ENCODE peak calls at places on chromosomes 1 and 21, in seven cellular contexts. One of them, this sample, is unnamed.

GRCh38 chr1:13707211-13707610 is 7.2 kb downstream of the PRDM2 start:
- DNase-seq in substantia nigra: no peak
- DNase-seq in A549: no peak
- DNase-seq in thoracic aorta: no peak
- DNase-seq in dorsolateral prefrontal cortex: no peak
- DNase-seq in epithelial cell of prostate: no peak
- DNase-seq in sigmoid colon: no peak
- DNase-seq in this sample: no peak

GRCh38 chr1:5997316-5997715 is 5.1 kb upstream of the NPHP4 start:
- DNase-seq in substantia nigra: no peak
- DNase-seq in A549: no peak
- DNase-seq in thoracic aorta: no peak
- DNase-seq in dorsolateral prefrontal cortex: no peak
- DNase-seq in epithelial cell of prostate: no peak
- DNase-seq in sigmoid colon: peak
- DNase-seq in this sample: peak

GRCh38 chr1:78005755-78006154 is 1.0 kb downstream of the DNAJB4 start:
- DNase-seq in substantia nigra: no peak
- DNase-seq in A549: no peak
- DNase-seq in thoracic aorta: no peak
- DNase-seq in dorsolateral prefrontal cortex: no peak
- DNase-seq in epithelial cell of prostate: peak
- DNase-seq in sigmoid colon: no peak
- DNase-seq in this sample: no peak

GRCh38 chr1:150829751-150830150 is 21.7 kb upstream of the CTSK start:
- DNase-seq in substantia nigra: no peak
- DNase-seq in A549: peak
- DNase-seq in thoracic aorta: no peak
- DNase-seq in dorsolateral prefrontal cortex: no peak
- DNase-seq in epithelial cell of prostate: no peak
- DNase-seq in sigmoid colon: no peak
- DNase-seq in this sample: no peak

GRCh38 chr1:86965012-86965826 is 50.8 kb downstream of the HS2ST1 start:
- DNase-seq in substantia nigra: no peak
- DNase-seq in A549: peak
- DNase-seq in thoracic aorta: no peak
- DNase-seq in dorsolateral prefrontal cortex: no peak
- DNase-seq in epithelial cell of prostate: no peak
- DNase-seq in sigmoid colon: no peak
- DNase-seq in this sample: no peak

GRCh38 chr21:17925000-17925610 is 105.9 kb upstream of the C21orf91 start:
- DNase-seq in substantia nigra: no peak
- DNase-seq in A549: peak
- DNase-seq in thoracic aorta: no peak
- DNase-seq in dorsolateral prefrontal cortex: no peak
- DNase-seq in epithelial cell of prostate: no peak
- DNase-seq in sigmoid colon: no peak
- DNase-seq in this sample: no peak

GRCh38 chr1:156959414-156959813 is 39.0 kb downstream of the LRRC71 start:
- DNase-seq in substantia nigra: no peak
- DNase-seq in A549: no peak
- DNase-seq in thoracic aorta: no peak
- DNase-seq in dorsolateral prefrontal cortex: no peak
- DNase-seq in epithelial cell of prostate: no peak
- DNase-seq in sigmoid colon: no peak
- DNase-seq in this sample: no peak

GRCh38 chr1:221347706-221348105 is 394.2 kb downstream of the DUSP10 start:
- DNase-seq in substantia nigra: no peak
- DNase-seq in A549: no peak
- DNase-seq in thoracic aorta: no peak
- DNase-seq in dorsolateral prefrontal cortex: no peak
- DNase-seq in epithelial cell of prostate: no peak
- DNase-seq in sigmoid colon: no peak
- DNase-seq in this sample: no peak

GRCh38 chr1:156527584-156527983 is 27.0 kb upstream of the MEF2D start:
- DNase-seq in substantia nigra: no peak
- DNase-seq in A549: no peak
- DNase-seq in thoracic aorta: no peak
- DNase-seq in dorsolateral prefrontal cortex: no peak
- DNase-seq in epithelial cell of prostate: no peak
- DNase-seq in sigmoid colon: no peak
- DNase-seq in this sample: peak

GRCh38 chr1:98870959-98871903 is 133.4 kb downstream of the PLPPR5 start:
- DNase-seq in substantia nigra: no peak
- DNase-seq in A549: no peak
- DNase-seq in thoracic aorta: no peak
- DNase-seq in dorsolateral prefrontal cortex: no peak
- DNase-seq in epithelial cell of prostate: no peak
- DNase-seq in sigmoid colon: no peak
- DNase-seq in this sample: no peak

GRCh38 chr1:99407018-99407417 is 142.7 kb downstream of the PLPPR4 start:
- DNase-seq in substantia nigra: no peak
- DNase-seq in A549: no peak
- DNase-seq in thoracic aorta: no peak
- DNase-seq in dorsolateral prefrontal cortex: no peak
- DNase-seq in epithelial cell of prostate: no peak
- DNase-seq in sigmoid colon: no peak
- DNase-seq in this sample: no peak

GRCh38 chr1:23444596-23445390 is 20.2 kb upstream of the TCEA3 start:
- DNase-seq in substantia nigra: no peak
- DNase-seq in A549: no peak
- DNase-seq in thoracic aorta: no peak
- DNase-seq in dorsolateral prefrontal cortex: no peak
- DNase-seq in epithelial cell of prostate: no peak
- DNase-seq in sigmoid colon: no peak
- DNase-seq in this sample: no peak

GRCh38 chr1:167690053-167690452 is 31.7 kb upstream of the MPZL1 start:
- DNase-seq in substantia nigra: no peak
- DNase-seq in A549: no peak
- DNase-seq in thoracic aorta: no peak
- DNase-seq in dorsolateral prefrontal cortex: no peak
- DNase-seq in epithelial cell of prostate: no peak
- DNase-seq in sigmoid colon: no peak
- DNase-seq in this sample: no peak

GRCh38 chr1:83845437-83846071 is 153.4 kb downstream of the TTLL7 start:
- DNase-seq in substantia nigra: no peak
- DNase-seq in A549: no peak
- DNase-seq in thoracic aorta: no peak
- DNase-seq in dorsolateral prefrontal cortex: no peak
- DNase-seq in epithelial cell of prostate: no peak
- DNase-seq in sigmoid colon: no peak
- DNase-seq in this sample: no peak

GRCh38 chr21:35521293-35521692 is 472.2 kb upstream of the RUNX1 start:
- DNase-seq in substantia nigra: no peak
- DNase-seq in A549: no peak
- DNase-seq in thoracic aorta: no peak
- DNase-seq in dorsolateral prefrontal cortex: no peak
- DNase-seq in epithelial cell of prostate: no peak
- DNase-seq in sigmoid colon: no peak
- DNase-seq in this sample: no peak

GRCh38 chr1:170765712-170766330 is 101.9 kb downstream of the PRRX1 start:
- DNase-seq in substantia nigra: no peak
- DNase-seq in A549: no peak
- DNase-seq in thoracic aorta: no peak
- DNase-seq in dorsolateral prefrontal cortex: no peak
- DNase-seq in epithelial cell of prostate: no peak
- DNase-seq in sigmoid colon: no peak
- DNase-seq in this sample: no peak

GRCh38 chr21:26846036-26846931 is 1.1 kb upstream of the ADAMTS1 start:
- DNase-seq in substantia nigra: peak
- DNase-seq in A549: no peak
- DNase-seq in thoracic aorta: peak
- DNase-seq in dorsolateral prefrontal cortex: peak
- DNase-seq in epithelial cell of prostate: no peak
- DNase-seq in sigmoid colon: peak
- DNase-seq in this sample: peak

GRCh38 chr1:161171696-161172095 is 5.5 kb downstream of the PPOX start:
- DNase-seq in substantia nigra: no peak
- DNase-seq in A549: no peak
- DNase-seq in thoracic aorta: no peak
- DNase-seq in dorsolateral prefrontal cortex: no peak
- DNase-seq in epithelial cell of prostate: no peak
- DNase-seq in sigmoid colon: no peak
- DNase-seq in this sample: no peak

GRCh38 chr1:213724640-213725536 is 262.9 kb upstream of the PROX1 start:
- DNase-seq in substantia nigra: no peak
- DNase-seq in A549: no peak
- DNase-seq in thoracic aorta: no peak
- DNase-seq in dorsolateral prefrontal cortex: no peak
- DNase-seq in epithelial cell of prostate: no peak
- DNase-seq in sigmoid colon: peak
- DNase-seq in this sample: no peak

GRCh38 chr1:228226141-228226874 is 18.5 kb downstream of the OBSCN start:
- DNase-seq in substantia nigra: no peak
- DNase-seq in A549: no peak
- DNase-seq in thoracic aorta: no peak
- DNase-seq in dorsolateral prefrontal cortex: no peak
- DNase-seq in epithelial cell of prostate: no peak
- DNase-seq in sigmoid colon: no peak
- DNase-seq in this sample: no peak

GRCh38 chr1:115227683-115228082 is 110.4 kb downstream of the NGF start:
- DNase-seq in substantia nigra: no peak
- DNase-seq in A549: no peak
- DNase-seq in thoracic aorta: no peak
- DNase-seq in dorsolateral prefrontal cortex: no peak
- DNase-seq in epithelial cell of prostate: no peak
- DNase-seq in sigmoid colon: no peak
- DNase-seq in this sample: no peak

GRCh38 chr21:46297311-46298082 is 11.4 kb downstream of the YBEY start:
- DNase-seq in substantia nigra: no peak
- DNase-seq in A549: no peak
- DNase-seq in thoracic aorta: no peak
- DNase-seq in dorsolateral prefrontal cortex: no peak
- DNase-seq in epithelial cell of prostate: no peak
- DNase-seq in sigmoid colon: no peak
- DNase-seq in this sample: no peak

GRCh38 chr21:31335957-31336738 is 7.9 kb downstream of the TIAM1 start:
- DNase-seq in substantia nigra: no peak
- DNase-seq in A549: peak
- DNase-seq in thoracic aorta: no peak
- DNase-seq in dorsolateral prefrontal cortex: no peak
- DNase-seq in epithelial cell of prostate: no peak
- DNase-seq in sigmoid colon: peak
- DNase-seq in this sample: no peak

GRCh38 chr1:87869563-87869962 is 540.9 kb downstream of the LMO4 start:
- DNase-seq in substantia nigra: no peak
- DNase-seq in A549: peak
- DNase-seq in thoracic aorta: no peak
- DNase-seq in dorsolateral prefrontal cortex: no peak
- DNase-seq in epithelial cell of prostate: peak
- DNase-seq in sigmoid colon: no peak
- DNase-seq in this sample: no peak

GRCh38 chr1:189619682-189620332 is 857.9 kb downstream of the BRINP3 start:
- DNase-seq in substantia nigra: no peak
- DNase-seq in A549: peak
- DNase-seq in thoracic aorta: no peak
- DNase-seq in dorsolateral prefrontal cortex: no peak
- DNase-seq in epithelial cell of prostate: peak
- DNase-seq in sigmoid colon: no peak
- DNase-seq in this sample: no peak

DNA sequence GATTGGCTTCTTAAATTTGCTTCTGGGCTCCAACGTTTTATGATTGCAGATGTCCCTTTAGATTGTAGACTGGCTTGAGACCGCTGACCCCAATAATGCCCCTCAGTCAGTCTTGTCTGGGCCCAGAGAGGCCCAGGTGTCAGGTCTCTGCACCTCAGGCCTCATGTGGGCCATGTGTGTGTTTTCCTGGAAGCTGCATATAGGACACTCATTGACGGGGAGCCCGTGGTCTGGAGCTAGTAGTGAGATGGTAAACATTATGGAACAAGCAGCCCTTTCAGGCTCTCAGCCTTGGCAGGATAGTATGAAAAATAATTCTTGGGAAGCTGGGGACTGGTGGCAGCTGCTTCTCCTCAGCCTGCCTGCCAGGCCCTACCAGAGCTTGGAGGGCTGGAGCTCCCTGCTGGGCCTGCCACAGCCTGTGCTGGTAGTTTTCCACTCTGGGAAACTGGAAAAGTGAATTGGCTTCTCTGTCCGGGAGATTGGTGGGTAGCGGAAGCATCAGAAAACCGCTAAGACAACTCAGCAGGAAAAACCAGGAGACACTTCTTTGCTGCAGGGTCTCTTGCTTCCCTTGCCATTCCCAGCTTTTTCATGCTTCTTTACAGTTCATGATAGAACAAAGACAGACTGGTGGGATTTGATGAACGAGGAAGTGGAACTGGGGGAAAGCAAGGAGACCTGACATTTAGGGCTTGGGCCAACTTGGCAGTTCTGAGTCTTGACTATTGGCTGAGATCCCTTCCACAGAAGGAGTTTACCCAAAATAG is 57.8 kb upstream of the HSD17B7 start:
- DNase-seq in substantia nigra: no peak
- DNase-seq in A549: no peak
- DNase-seq in thoracic aorta: no peak
- DNase-seq in dorsolateral prefrontal cortex: no peak
- DNase-seq in epithelial cell of prostate: no peak
- DNase-seq in sigmoid colon: peak
- DNase-seq in this sample: no peak
- H3K27ac ChIP-seq in substantia nigra: no peak
- H3K27ac ChIP-seq in A549: no peak
- H3K27ac ChIP-seq in thoracic aorta: peak
- H3K27ac ChIP-seq in dorsolateral prefrontal cortex: no peak
- H3K27ac ChIP-seq in epithelial cell of prostate: no peak
- H3K27ac ChIP-seq in sigmoid colon: peak
- H3K27ac ChIP-seq in this sample: peak

GRCh38 chr21:38489283-38489677 is 9.0 kb downstream of the ERG start:
- DNase-seq in substantia nigra: no peak
- DNase-seq in A549: no peak
- DNase-seq in thoracic aorta: no peak
- DNase-seq in dorsolateral prefrontal cortex: no peak
- DNase-seq in epithelial cell of prostate: no peak
- DNase-seq in sigmoid colon: no peak
- DNase-seq in this sample: no peak
- H3K27ac ChIP-seq in substantia nigra: no peak
- H3K27ac ChIP-seq in A549: no peak
- H3K27ac ChIP-seq in thoracic aorta: peak
- H3K27ac ChIP-seq in dorsolateral prefrontal cortex: no peak
- H3K27ac ChIP-seq in epithelial cell of prostate: peak
- H3K27ac ChIP-seq in sigmoid colon: no peak
- H3K27ac ChIP-seq in this sample: no peak

GRCh38 chr1:45303582-45304310 is 22.9 kb upstream of the HPDL start:
- DNase-seq in substantia nigra: peak
- DNase-seq in A549: peak
- DNase-seq in thoracic aorta: peak
- DNase-seq in dorsolateral prefrontal cortex: peak
- DNase-seq in epithelial cell of prostate: peak
- DNase-seq in sigmoid colon: peak
- DNase-seq in this sample: peak
- H3K27ac ChIP-seq in substantia nigra: peak
- H3K27ac ChIP-seq in A549: peak
- H3K27ac ChIP-seq in thoracic aorta: peak
- H3K27ac ChIP-seq in dorsolateral prefrontal cortex: peak
- H3K27ac ChIP-seq in epithelial cell of prostate: peak
- H3K27ac ChIP-seq in sigmoid colon: peak
- H3K27ac ChIP-seq in this sample: peak

DNA sequence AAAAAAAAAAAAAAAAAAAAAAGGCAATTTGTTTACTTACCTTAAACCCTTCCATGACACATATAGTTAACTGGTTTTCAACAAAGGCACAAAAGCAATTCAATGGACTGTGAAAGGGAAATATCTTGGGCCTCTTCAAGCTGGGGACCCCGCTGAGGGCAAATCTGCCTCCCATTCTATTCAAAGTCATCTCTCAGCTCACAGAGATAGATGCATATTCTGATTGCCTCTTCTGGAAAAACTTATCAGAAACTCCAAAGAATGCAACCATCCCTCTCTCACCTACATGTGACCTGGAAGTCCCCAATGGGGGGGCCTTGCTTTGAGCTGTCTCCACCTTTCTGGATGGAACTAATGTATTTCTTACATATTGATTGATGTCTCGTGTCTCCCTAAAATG is 12.1 kb upstream of the SYNJ1 start:
- DNase-seq in substantia nigra: no peak
- DNase-seq in A549: no peak
- DNase-seq in thoracic aorta: no peak
- DNase-seq in dorsolateral prefrontal cortex: no peak
- DNase-seq in epithelial cell of prostate: no peak
- DNase-seq in sigmoid colon: no peak
- DNase-seq in this sample: no peak
- H3K27ac ChIP-seq in substantia nigra: no peak
- H3K27ac ChIP-seq in A549: no peak
- H3K27ac ChIP-seq in thoracic aorta: no peak
- H3K27ac ChIP-seq in dorsolateral prefrontal cortex: no peak
- H3K27ac ChIP-seq in epithelial cell of prostate: no peak
- H3K27ac ChIP-seq in sigmoid colon: no peak
- H3K27ac ChIP-seq in this sample: no peak